ENCODE peak calls at places on chromosomes 7 and 10, in four cellular contexts. Z, N, B and M are unnamed samples. For H3K36me3, the result is how much of the 10 kb centered on the place peaks cover.

GRCh38 chr10:104274762-104275721 is 6.1 kb downstream of the GSTO2 start:
- DNase-seq in B (peak), Z (peak), N (peak), M (peak)

GRCh38 chr7:154650275-154650674 is 352.6 kb downstream of the PAXIP1 start:
- DNase-seq in B (no peak), N (no peak), Z (no peak), M (no peak)

GRCh38 chr7:30726296-30727006 is 25.5 kb upstream of the INMT start:
- DNase-seq in Z (no peak), N (no peak), B (no peak), M (no peak)

GRCh38 chr10:4527281-4527960 is 298.6 kb upstream of the AKR1E2 start:
- DNase-seq in N (no peak), B (no peak), Z (peak), M (no peak)

GRCh38 chr10:44008270-44008916 is 359.7 kb upstream of the ZNF32 start:
- DNase-seq in B (no peak), Z (peak), N (no peak), M (no peak)

GRCh38 chr10:99775850-99776249 is 6.6 kb upstream of the ABCC2 start:
- DNase-seq in B (peak), N (no peak), Z (peak), M (no peak)

GRCh38 chr10:71312220-71312619 is 6.8 kb upstream of the SLC29A3 start:
- DNase-seq in Z (peak), B (no peak), N (no peak), M (no peak)

GRCh38 chr7:1807821-1808600 is 137.9 kb downstream of the ELFN1 start:
- DNase-seq in N (no peak), B (no peak), Z (no peak), M (no peak)

GRCh38 chr7:33195264-33195663 is 65.9 kb downstream of the BBS9 start:
- DNase-seq in B (no peak), Z (peak), N (no peak), M (no peak)

GRCh38 chr10:21584834-21585530 is 51.0 kb downstream of the MLLT10 start:
- DNase-seq in Z (no peak), B (no peak), N (no peak), M (no peak)

GRCh38 chr10:114199239-114199638 is 20.1 kb downstream of the TDRD1 start:
- DNase-seq in N (no peak), B (no peak), Z (no peak), M (no peak)

GRCh38 chr10:11875499-11876281 is 52.5 kb downstream of the PROSER2 start:
- DNase-seq in Z (peak), B (peak), N (peak), M (peak)

GRCh38 chr7:137209151-137209822 is 134.2 kb downstream of the PTN start:
- DNase-seq in N (no peak), Z (no peak), B (peak), M (no peak)

GRCh38 chr10:90658791-90659190 is 199.0 kb downstream of the HTR7 start:
- DNase-seq in B (no peak), Z (peak), N (peak), M (no peak)
- TF ChIP-seq CTCF in B (no peak), Z (peak), N (peak), M (peak)

GRCh38 chr7:128309921-128310320 is 33.8 kb downstream of the RBM28 start:
- DNase-seq in B (no peak), Z (no peak), N (no peak), M (peak)
- H3K36me3 ChIP-seq in B (under half), Z (half or more), N (under half), M (under half)

DNA sequence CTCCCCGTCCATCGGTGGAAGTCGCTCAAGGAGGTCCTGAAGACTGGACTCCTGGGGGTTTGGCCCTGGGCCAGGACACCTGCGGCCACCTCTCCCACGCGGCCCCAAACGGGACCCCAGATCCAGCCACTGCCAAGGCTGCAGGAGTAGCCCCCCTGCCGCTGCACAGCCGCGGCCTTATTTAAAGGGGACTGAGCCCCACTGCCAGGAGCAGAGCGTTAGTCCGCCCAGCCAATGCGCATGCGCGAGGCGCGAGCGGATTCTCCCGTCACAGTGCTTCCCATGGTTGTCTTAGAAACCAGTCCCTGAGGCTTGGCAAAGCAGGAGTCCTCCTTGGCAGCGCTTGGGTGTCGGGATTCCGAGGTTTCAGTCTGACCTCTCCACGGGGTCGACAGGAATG is 320.0 kb downstream of the ZNF716 start:
- DNase-seq in B (no peak), Z (no peak), N (no peak), M (no peak)
- TF ChIP-seq EZH2phosphoT487 in B (no peak), Z (no peak), N (no peak), M (no peak)

GRCh38 chr7:143256325-143256724 is 6.9 kb upstream of the GSTK1 start:
- DNase-seq in N (peak), B (no peak), Z (no peak), M (peak)
- TF ChIP-seq CTCF in N (peak), B (no peak), Z (no peak), M (peak)

GRCh38 chr7:74690474-74690873 is 33.0 kb downstream of the GTF2I start:
- DNase-seq in Z (no peak), N (no peak), B (no peak), M (no peak)
- H3K36me3 ChIP-seq in Z (under half), N (under half), B (under half), M (under half)

GRCh38 chr10:89001024-89001423 is 10.4 kb downstream of the FAS start:
- DNase-seq in Z (no peak), N (no peak), B (no peak), M (no peak)
- TF ChIP-seq EZH2phosphoT487 in Z (no peak), N (no peak), B (no peak), M (no peak)